ENCODE peak calls at places on chromosome 4, in six cellular contexts. One of them, this sample, is unnamed.

GRCh38 chr4:73341454-73341853 is 62.6 kb upstream of the ALB start:
- DNase-seq in choroid plexus epithelial cell: peak
- DNase-seq in progenitor cell of endocrine pancreas: peak
- DNase-seq in activated CD8-positive, alpha-beta T cell treated with anti-CD3 and anti-CD28 coated beads for 36 hours: peak
- DNase-seq in MM.1S: peak
- DNase-seq in fibroblast of lung: peak
- DNase-seq in this sample: peak

GRCh38 chr4:76723373-76723772 is 174.6 kb downstream of the SOWAHB start:
- DNase-seq in fibroblast of lung: peak
- DNase-seq in MM.1S: peak
- DNase-seq in progenitor cell of endocrine pancreas: no peak
- DNase-seq in choroid plexus epithelial cell: peak
- DNase-seq in activated CD8-positive, alpha-beta T cell treated with anti-CD3 and anti-CD28 coated beads for 36 hours: no peak
- DNase-seq in this sample: no peak

GRCh38 chr4:127140306-127140705 is 492.5 kb upstream of the INTU start:
- DNase-seq in fibroblast of lung: peak
- DNase-seq in choroid plexus epithelial cell: peak
- DNase-seq in MM.1S: no peak
- DNase-seq in progenitor cell of endocrine pancreas: no peak
- DNase-seq in activated CD8-positive, alpha-beta T cell treated with anti-CD3 and anti-CD28 coated beads for 36 hours: no peak
- DNase-seq in this sample: no peak

GRCh38 chr4:169253087-169253675 is 17.6 kb downstream of the SH3RF1 start:
- DNase-seq in MM.1S: no peak
- DNase-seq in activated CD8-positive, alpha-beta T cell treated with anti-CD3 and anti-CD28 coated beads for 36 hours: no peak
- DNase-seq in fibroblast of lung: peak
- DNase-seq in choroid plexus epithelial cell: peak
- DNase-seq in progenitor cell of endocrine pancreas: no peak
- DNase-seq in this sample: no peak

GRCh38 chr4:136505020-136505419 is 1027.3 kb downstream of the PCDH18 start:
- DNase-seq in progenitor cell of endocrine pancreas: no peak
- DNase-seq in fibroblast of lung: no peak
- DNase-seq in activated CD8-positive, alpha-beta T cell treated with anti-CD3 and anti-CD28 coated beads for 36 hours: no peak
- DNase-seq in MM.1S: no peak
- DNase-seq in choroid plexus epithelial cell: peak
- DNase-seq in this sample: no peak

GRCh38 chr4:37715889-37716402 is 29.8 kb upstream of the RELL1 start:
- DNase-seq in progenitor cell of endocrine pancreas: no peak
- DNase-seq in MM.1S: no peak
- DNase-seq in activated CD8-positive, alpha-beta T cell treated with anti-CD3 and anti-CD28 coated beads for 36 hours: peak
- DNase-seq in fibroblast of lung: peak
- DNase-seq in choroid plexus epithelial cell: peak
- DNase-seq in this sample: peak

GRCh38 chr4:16052939-16053338 is 30.9 kb downstream of the PROM1 start:
- DNase-seq in progenitor cell of endocrine pancreas: no peak
- DNase-seq in choroid plexus epithelial cell: no peak
- DNase-seq in activated CD8-positive, alpha-beta T cell treated with anti-CD3 and anti-CD28 coated beads for 36 hours: no peak
- DNase-seq in MM.1S: no peak
- DNase-seq in fibroblast of lung: no peak
- DNase-seq in this sample: no peak

GRCh38 chr4:183471960-183472708 is 27.7 kb downstream of the CDKN2AIP start:
- DNase-seq in MM.1S: peak
- DNase-seq in progenitor cell of endocrine pancreas: peak
- DNase-seq in activated CD8-positive, alpha-beta T cell treated with anti-CD3 and anti-CD28 coated beads for 36 hours: peak
- DNase-seq in choroid plexus epithelial cell: peak
- DNase-seq in fibroblast of lung: peak
- DNase-seq in this sample: peak

GRCh38 chr4:153785830-153786721 is 2.8 kb downstream of the SFRP2 start:
- DNase-seq in choroid plexus epithelial cell: peak
- DNase-seq in activated CD8-positive, alpha-beta T cell treated with anti-CD3 and anti-CD28 coated beads for 36 hours: no peak
- DNase-seq in MM.1S: peak
- DNase-seq in progenitor cell of endocrine pancreas: no peak
- DNase-seq in fibroblast of lung: peak
- DNase-seq in this sample: peak

GRCh38 chr4:675036-675804 is 878 bp downstream of the MYL5 start:
- DNase-seq in MM.1S: no peak
- DNase-seq in fibroblast of lung: no peak
- DNase-seq in activated CD8-positive, alpha-beta T cell treated with anti-CD3 and anti-CD28 coated beads for 36 hours: no peak
- DNase-seq in progenitor cell of endocrine pancreas: no peak
- DNase-seq in choroid plexus epithelial cell: no peak
- DNase-seq in this sample: no peak

GRCh38 chr4:174663254-174663653 is 141.0 kb upstream of the HPGD start:
- DNase-seq in activated CD8-positive, alpha-beta T cell treated with anti-CD3 and anti-CD28 coated beads for 36 hours: no peak
- DNase-seq in fibroblast of lung: peak
- DNase-seq in MM.1S: no peak
- DNase-seq in progenitor cell of endocrine pancreas: no peak
- DNase-seq in choroid plexus epithelial cell: peak
- DNase-seq in this sample: no peak

GRCh38 chr4:1009647-1010521 is 1.5 kb upstream of the FGFRL1 start:
- DNase-seq in choroid plexus epithelial cell: peak
- DNase-seq in MM.1S: no peak
- DNase-seq in activated CD8-positive, alpha-beta T cell treated with anti-CD3 and anti-CD28 coated beads for 36 hours: peak
- DNase-seq in progenitor cell of endocrine pancreas: peak
- DNase-seq in fibroblast of lung: peak
- DNase-seq in this sample: peak

GRCh38 chr4:58265734-58266133 is 1155.5 kb upstream of the IGFBP7 start:
- DNase-seq in fibroblast of lung: no peak
- DNase-seq in activated CD8-positive, alpha-beta T cell treated with anti-CD3 and anti-CD28 coated beads for 36 hours: no peak
- DNase-seq in choroid plexus epithelial cell: no peak
- DNase-seq in progenitor cell of endocrine pancreas: no peak
- DNase-seq in MM.1S: no peak
- DNase-seq in this sample: no peak

GRCh38 chr4:155510771-155511170 is 134.0 kb upstream of the MAP9 start:
- DNase-seq in choroid plexus epithelial cell: no peak
- DNase-seq in progenitor cell of endocrine pancreas: no peak
- DNase-seq in activated CD8-positive, alpha-beta T cell treated with anti-CD3 and anti-CD28 coated beads for 36 hours: no peak
- DNase-seq in fibroblast of lung: no peak
- DNase-seq in MM.1S: no peak
- DNase-seq in this sample: no peak

GRCh38 chr4:15778191-15778741 is at the start of gene CD38:
- DNase-seq in fibroblast of lung: no peak
- DNase-seq in progenitor cell of endocrine pancreas: no peak
- DNase-seq in activated CD8-positive, alpha-beta T cell treated with anti-CD3 and anti-CD28 coated beads for 36 hours: peak
- DNase-seq in choroid plexus epithelial cell: peak
- DNase-seq in MM.1S: peak
- DNase-seq in this sample: peak

GRCh38 chr4:123406862-123407261 is 10.3 kb downstream of the SPRY1 start:
- DNase-seq in fibroblast of lung: no peak
- DNase-seq in progenitor cell of endocrine pancreas: no peak
- DNase-seq in activated CD8-positive, alpha-beta T cell treated with anti-CD3 and anti-CD28 coated beads for 36 hours: no peak
- DNase-seq in choroid plexus epithelial cell: no peak
- DNase-seq in MM.1S: no peak
- DNase-seq in this sample: no peak

GRCh38 chr4:99934891-99935290 is 11.5 kb downstream of the DNAJB14 start:
- DNase-seq in MM.1S: no peak
- DNase-seq in activated CD8-positive, alpha-beta T cell treated with anti-CD3 and anti-CD28 coated beads for 36 hours: no peak
- DNase-seq in fibroblast of lung: peak
- DNase-seq in progenitor cell of endocrine pancreas: no peak
- DNase-seq in choroid plexus epithelial cell: no peak
- DNase-seq in this sample: no peak

GRCh38 chr4:117783716-117784115 is 250.6 kb upstream of the NDST3 start:
- DNase-seq in progenitor cell of endocrine pancreas: no peak
- DNase-seq in activated CD8-positive, alpha-beta T cell treated with anti-CD3 and anti-CD28 coated beads for 36 hours: no peak
- DNase-seq in choroid plexus epithelial cell: peak
- DNase-seq in MM.1S: no peak
- DNase-seq in fibroblast of lung: peak
- DNase-seq in this sample: no peak

GRCh38 chr4:762211-763190 is 56.9 kb downstream of the PCGF3 start:
- DNase-seq in MM.1S: no peak
- DNase-seq in choroid plexus epithelial cell: peak
- DNase-seq in fibroblast of lung: no peak
- DNase-seq in progenitor cell of endocrine pancreas: no peak
- DNase-seq in activated CD8-positive, alpha-beta T cell treated with anti-CD3 and anti-CD28 coated beads for 36 hours: no peak
- DNase-seq in this sample: no peak

GRCh38 chr4:30720021-30720655 is at the start of gene PCDH7:
- DNase-seq in choroid plexus epithelial cell: peak
- DNase-seq in progenitor cell of endocrine pancreas: no peak
- DNase-seq in MM.1S: no peak
- DNase-seq in activated CD8-positive, alpha-beta T cell treated with anti-CD3 and anti-CD28 coated beads for 36 hours: peak
- DNase-seq in fibroblast of lung: peak
- DNase-seq in this sample: peak

GRCh38 chr4:3436798-3437581 is 4.8 kb upstream of the HGFAC start:
- DNase-seq in activated CD8-positive, alpha-beta T cell treated with anti-CD3 and anti-CD28 coated beads for 36 hours: peak
- DNase-seq in choroid plexus epithelial cell: peak
- DNase-seq in MM.1S: no peak
- DNase-seq in fibroblast of lung: peak
- DNase-seq in progenitor cell of endocrine pancreas: no peak
- DNase-seq in this sample: no peak

GRCh38 chr4:82437285-82438005 is 7.1 kb downstream of the ENOPH1 start:
- DNase-seq in MM.1S: no peak
- DNase-seq in progenitor cell of endocrine pancreas: no peak
- DNase-seq in activated CD8-positive, alpha-beta T cell treated with anti-CD3 and anti-CD28 coated beads for 36 hours: no peak
- DNase-seq in choroid plexus epithelial cell: peak
- DNase-seq in fibroblast of lung: no peak
- DNase-seq in this sample: no peak

GRCh38 chr4:153976954-153977353 is 188.1 kb upstream of the SFRP2 start:
- DNase-seq in choroid plexus epithelial cell: peak
- DNase-seq in activated CD8-positive, alpha-beta T cell treated with anti-CD3 and anti-CD28 coated beads for 36 hours: no peak
- DNase-seq in progenitor cell of endocrine pancreas: no peak
- DNase-seq in fibroblast of lung: no peak
- DNase-seq in MM.1S: no peak
- DNase-seq in this sample: no peak

GRCh38 chr4:75985116-75985515 is 5.6 kb downstream of the SDAD1 start:
- DNase-seq in choroid plexus epithelial cell: peak
- DNase-seq in MM.1S: no peak
- DNase-seq in fibroblast of lung: peak
- DNase-seq in activated CD8-positive, alpha-beta T cell treated with anti-CD3 and anti-CD28 coated beads for 36 hours: no peak
- DNase-seq in progenitor cell of endocrine pancreas: no peak
- DNase-seq in this sample: no peak

GRCh38 chr4:73855406-73855805 is 2.3 kb downstream of the PF4V1 start:
- DNase-seq in progenitor cell of endocrine pancreas: no peak
- DNase-seq in activated CD8-positive, alpha-beta T cell treated with anti-CD3 and anti-CD28 coated beads for 36 hours: no peak
- DNase-seq in MM.1S: no peak
- DNase-seq in choroid plexus epithelial cell: peak
- DNase-seq in fibroblast of lung: no peak
- DNase-seq in this sample: no peak

GRCh38 chr4:46329118-46329976 is 60.6 kb downstream of the GABRA2 start:
- DNase-seq in progenitor cell of endocrine pancreas: peak
- DNase-seq in choroid plexus epithelial cell: peak
- DNase-seq in MM.1S: peak
- DNase-seq in fibroblast of lung: peak
- DNase-seq in activated CD8-positive, alpha-beta T cell treated with anti-CD3 and anti-CD28 coated beads for 36 hours: peak
- DNase-seq in this sample: peak

GRCh38 chr4:957231-957580 is 16.2 kb downstream of the DGKQ start:
- DNase-seq in progenitor cell of endocrine pancreas: no peak
- DNase-seq in MM.1S: no peak
- DNase-seq in activated CD8-positive, alpha-beta T cell treated with anti-CD3 and anti-CD28 coated beads for 36 hours: no peak
- DNase-seq in choroid plexus epithelial cell: no peak
- DNase-seq in fibroblast of lung: no peak
- DNase-seq in this sample: no peak

GRCh38 chr4:119138046-119138445 is 2.4 kb downstream of the MYOZ2 start:
- DNase-seq in MM.1S: no peak
- DNase-seq in progenitor cell of endocrine pancreas: no peak
- DNase-seq in fibroblast of lung: no peak
- DNase-seq in activated CD8-positive, alpha-beta T cell treated with anti-CD3 and anti-CD28 coated beads for 36 hours: no peak
- DNase-seq in choroid plexus epithelial cell: peak
- DNase-seq in this sample: no peak

GRCh38 chr4:151420408-151420807 is 11.4 kb downstream of the FHIP1A start:
- DNase-seq in progenitor cell of endocrine pancreas: no peak
- DNase-seq in fibroblast of lung: no peak
- DNase-seq in MM.1S: no peak
- DNase-seq in activated CD8-positive, alpha-beta T cell treated with anti-CD3 and anti-CD28 coated beads for 36 hours: no peak
- DNase-seq in choroid plexus epithelial cell: no peak
- DNase-seq in this sample: no peak

GRCh38 chr4:188372051-188372450 is 232.8 kb downstream of the TRIML1 start:
- DNase-seq in fibroblast of lung: peak
- DNase-seq in activated CD8-positive, alpha-beta T cell treated with anti-CD3 and anti-CD28 coated beads for 36 hours: no peak
- DNase-seq in progenitor cell of endocrine pancreas: no peak
- DNase-seq in choroid plexus epithelial cell: peak
- DNase-seq in MM.1S: no peak
- DNase-seq in this sample: no peak
- TF ChIP-seq CTCF in fibroblast of lung: no peak
- TF ChIP-seq CTCF in activated CD8-positive, alpha-beta T cell treated with anti-CD3 and anti-CD28 coated beads for 36 hours: no peak
- TF ChIP-seq CTCF in progenitor cell of endocrine pancreas: no peak
- TF ChIP-seq CTCF in choroid plexus epithelial cell: no peak
- TF ChIP-seq CTCF in MM.1S: no peak
- TF ChIP-seq CTCF in this sample: no peak

GRCh38 chr4:55675196-55675793 is 39.2 kb upstream of the NMU start:
- DNase-seq in MM.1S: no peak
- DNase-seq in fibroblast of lung: no peak
- DNase-seq in progenitor cell of endocrine pancreas: no peak
- DNase-seq in choroid plexus epithelial cell: peak
- DNase-seq in activated CD8-positive, alpha-beta T cell treated with anti-CD3 and anti-CD28 coated beads for 36 hours: no peak
- DNase-seq in this sample: no peak

GRCh38 chr4:55668449-55668848 is 32.4 kb upstream of the NMU start:
- DNase-seq in progenitor cell of endocrine pancreas: no peak
- DNase-seq in choroid plexus epithelial cell: no peak
- DNase-seq in fibroblast of lung: no peak
- DNase-seq in activated CD8-positive, alpha-beta T cell treated with anti-CD3 and anti-CD28 coated beads for 36 hours: no peak
- DNase-seq in MM.1S: no peak
- DNase-seq in this sample: no peak

GRCh38 chr4:55671667-55672066 is 35.6 kb upstream of the NMU start:
- DNase-seq in choroid plexus epithelial cell: no peak
- DNase-seq in progenitor cell of endocrine pancreas: no peak
- DNase-seq in activated CD8-positive, alpha-beta T cell treated with anti-CD3 and anti-CD28 coated beads for 36 hours: no peak
- DNase-seq in fibroblast of lung: no peak
- DNase-seq in MM.1S: no peak
- DNase-seq in this sample: no peak

GRCh38 chr4:55670695-55671094 is 34.6 kb upstream of the NMU start:
- DNase-seq in choroid plexus epithelial cell: no peak
- DNase-seq in progenitor cell of endocrine pancreas: no peak
- DNase-seq in activated CD8-positive, alpha-beta T cell treated with anti-CD3 and anti-CD28 coated beads for 36 hours: no peak
- DNase-seq in MM.1S: no peak
- DNase-seq in fibroblast of lung: no peak
- DNase-seq in this sample: no peak

GRCh38 chr4:55673424-55673823 is 37.3 kb upstream of the NMU start:
- DNase-seq in MM.1S: no peak
- DNase-seq in activated CD8-positive, alpha-beta T cell treated with anti-CD3 and anti-CD28 coated beads for 36 hours: no peak
- DNase-seq in fibroblast of lung: no peak
- DNase-seq in choroid plexus epithelial cell: no peak
- DNase-seq in progenitor cell of endocrine pancreas: no peak
- DNase-seq in this sample: no peak
- TF ChIP-seq CTCF in MM.1S: no peak
- TF ChIP-seq CTCF in activated CD8-positive, alpha-beta T cell treated with anti-CD3 and anti-CD28 coated beads for 36 hours: no peak
- TF ChIP-seq CTCF in fibroblast of lung: no peak
- TF ChIP-seq CTCF in choroid plexus epithelial cell: no peak
- TF ChIP-seq CTCF in progenitor cell of endocrine pancreas: no peak
- TF ChIP-seq CTCF in this sample: no peak

GRCh38 chr4:78923459-78924312 is 15.6 kb downstream of the PAQR3 start:
- DNase-seq in fibroblast of lung: no peak
- DNase-seq in activated CD8-positive, alpha-beta T cell treated with anti-CD3 and anti-CD28 coated beads for 36 hours: no peak
- DNase-seq in progenitor cell of endocrine pancreas: no peak
- DNase-seq in choroid plexus epithelial cell: peak
- DNase-seq in MM.1S: no peak
- DNase-seq in this sample: no peak
- TF ChIP-seq CTCF in fibroblast of lung: no peak
- TF ChIP-seq CTCF in activated CD8-positive, alpha-beta T cell treated with anti-CD3 and anti-CD28 coated beads for 36 hours: no peak
- TF ChIP-seq CTCF in progenitor cell of endocrine pancreas: peak
- TF ChIP-seq CTCF in choroid plexus epithelial cell: peak
- TF ChIP-seq CTCF in MM.1S: peak
- TF ChIP-seq CTCF in this sample: no peak

DNA sequence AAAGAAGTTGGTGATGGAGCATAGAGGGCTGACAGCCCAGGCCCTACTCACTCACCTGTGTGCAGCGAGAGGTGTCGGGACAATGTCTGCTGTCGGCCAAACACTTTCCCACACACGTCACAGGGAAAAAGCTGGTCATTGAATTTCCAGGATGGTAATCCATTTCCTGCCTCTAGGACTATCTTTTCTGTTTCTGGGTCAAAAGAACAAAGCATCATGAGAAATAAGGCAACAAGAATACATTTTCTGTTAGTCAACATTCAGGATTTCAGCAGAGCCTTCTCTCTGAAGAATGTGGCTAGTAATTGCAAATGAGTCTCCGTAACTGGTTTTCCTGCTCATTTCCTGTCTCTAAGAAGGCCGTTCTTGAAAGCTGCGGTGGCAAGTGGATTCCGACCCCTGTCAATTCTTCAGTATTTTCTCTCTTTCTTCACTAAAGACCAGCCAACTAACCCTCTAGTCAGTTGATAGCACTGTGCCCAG is 99.4 kb downstream of the C4orf51 start:
- DNase-seq in fibroblast of lung: no peak
- DNase-seq in MM.1S: no peak
- DNase-seq in activated CD8-positive, alpha-beta T cell treated with anti-CD3 and anti-CD28 coated beads for 36 hours: no peak
- DNase-seq in progenitor cell of endocrine pancreas: no peak
- DNase-seq in choroid plexus epithelial cell: no peak
- DNase-seq in this sample: no peak
- TF ChIP-seq CTCF in fibroblast of lung: no peak
- TF ChIP-seq CTCF in MM.1S: no peak
- TF ChIP-seq CTCF in activated CD8-positive, alpha-beta T cell treated with anti-CD3 and anti-CD28 coated beads for 36 hours: no peak
- TF ChIP-seq CTCF in progenitor cell of endocrine pancreas: no peak
- TF ChIP-seq CTCF in choroid plexus epithelial cell: no peak
- TF ChIP-seq CTCF in this sample: no peak